ENCODE peak calls at places on chromosomes 11 and 22, in six cellular contexts. K, Y, H, X, M and U are unnamed samples.

GRCh38 chr11:70788247-70789022 is 390.1 kb downstream of the CTTN start:
- DNase-seq in Y (no peak), H (peak; percentile 39), X (peak; percentile 86), K (no peak), M (no peak), U (peak; percentile 86)

GRCh38 chr11:26021026-26021425 is 310.9 kb upstream of the ANO3 start:
- DNase-seq in X (no peak), Y (no peak), H (no peak), M (no peak), K (no peak), U (no peak)

GRCh38 chr11:12086271-12087074 is 23.9 kb upstream of the MICAL2 start:
- DNase-seq in X (peak; percentile 98), H (peak; percentile 96), M (peak; percentile 77), Y (no peak), K (no peak), U (peak; percentile 47)

GRCh38 chr11:66361502-66361941 is 10.0 kb downstream of the SLC29A2 start:
- DNase-seq in H (no peak), Y (no peak), X (no peak), M (peak; percentile 5), K (no peak), U (no peak)

GRCh38 chr11:14967581-14968214 is 4.5 kb downstream of the CALCA start:
- DNase-seq in X (no peak), M (no peak), K (no peak), Y (no peak), H (no peak), U (no peak)

GRCh38 chr22:30226192-30226832 is 20.2 kb downstream of the LIF start:
- DNase-seq in M (no peak), K (no peak), Y (no peak), H (no peak), X (no peak), U (no peak)

GRCh38 chr11:1569251-1569780 is 2.8 kb downstream of the DUSP8 start:
- DNase-seq in H (no peak), Y (no peak), K (no peak), X (no peak), M (peak; percentile 31), U (no peak)

GRCh38 chr22:29209624-29209929 is 3.9 kb downstream of the EMID1 start:
- DNase-seq in H (no peak), M (no peak), K (no peak), Y (no peak), X (no peak), U (peak; percentile 4)

GRCh38 chr11:72069787-72070251 is 10.5 kb downstream of the NUMA1 start:
- DNase-seq in X (peak; percentile 92), K (no peak), H (peak; percentile 75), Y (peak; percentile 82), M (peak; percentile 81), U (no peak)

GRCh38 chr11:9506489-9507343 is 45.9 kb downstream of the ZNF143 start:
- DNase-seq in H (peak; percentile 52), K (peak; percentile 57), Y (peak; percentile 76), X (peak; percentile 82), M (peak; percentile 92), U (no peak)

GRCh38 chr11:118001494-118001971 is 15.3 kb downstream of the IL10RA start:
- DNase-seq in K (no peak), M (no peak), Y (no peak), X (no peak), H (no peak), U (no peak)

GRCh38 chr22:37163618-37164534 is 14.2 kb upstream of the IL2RB start:
- DNase-seq in Y (no peak), K (no peak), X (no peak), M (no peak), H (no peak), U (no peak)

GRCh38 chr11:26344647-26345046 is 12.7 kb downstream of the ANO3 start:
- DNase-seq in Y (no peak), X (peak; percentile 68), K (no peak), M (no peak), H (no peak), U (no peak)

GRCh38 chr11:61589961-61590360 is 9.1 kb upstream of the SYT7 start:
- DNase-seq in X (no peak), Y (peak; percentile 88), M (no peak), H (no peak), K (no peak), U (no peak)

GRCh38 chr22:48450188-48450825 is 1377.4 kb downstream of the BRD1 start:
- DNase-seq in M (no peak), K (no peak), Y (no peak), H (no peak), X (no peak), U (no peak)

GRCh38 chr11:28628412-28628811 is 520.2 kb downstream of the METTL15 start:
- DNase-seq in K (no peak), Y (no peak), X (no peak), H (no peak), M (no peak), U (no peak)

GRCh38 chr22:31945971-31946680 is 1.8 kb downstream of the YWHAH start:
- DNase-seq in Y (no peak), K (no peak), M (peak; percentile 38), X (no peak), H (no peak), U (no peak)

GRCh38 chr11:132037961-132038360 is 667.5 kb downstream of the NTM start:
- DNase-seq in K (no peak), H (no peak), Y (no peak), M (no peak), X (no peak), U (no peak)

GRCh38 chr11:128488471-128488870 is 98.9 kb downstream of the ETS1 start:
- DNase-seq in Y (no peak), H (peak; percentile 94), K (no peak), X (peak; percentile 99), M (no peak), U (no peak)

GRCh38 chr22:47369020-47369419 is 606.6 kb downstream of the TBC1D22A start:
- DNase-seq in Y (no peak), X (no peak), K (no peak), H (no peak), M (no peak), U (no peak)

GRCh38 chr22:39315389-39315788 is 4.0 kb downstream of the RPL3 start:
- DNase-seq in M (no peak), X (no peak), H (no peak), K (no peak), Y (no peak), U (no peak)

GRCh38 chr11:116732740-116733385 is 39.9 kb downstream of the BUD13 start:
- DNase-seq in X (peak; percentile 71), M (peak; percentile 84), Y (peak; percentile 82), H (peak; percentile 30), K (peak; percentile 43), U (peak; percentile 86)

GRCh38 chr11:44379141-44380008 is 69.4 kb upstream of the ALX4 start:
- DNase-seq in M (no peak), X (no peak), K (no peak), H (no peak), Y (no peak), U (no peak)

GRCh38 chr11:59510917-59511589 is at the start of gene OR4D9:
- DNase-seq in X (no peak), M (no peak), K (no peak), Y (no peak), H (no peak), U (no peak)

GRCh38 chr11:8717876-8718753 is 35.5 kb downstream of the RPL27A start:
- DNase-seq in K (no peak), Y (no peak), M (peak; percentile 72), H (no peak), X (peak; percentile 88), U (no peak)

GRCh38 chr22:48702573-48703264 is 1125.0 kb downstream of the BRD1 start:
- DNase-seq in K (no peak), H (no peak), M (peak; percentile 48), X (no peak), Y (no peak), U (no peak)

GRCh38 chr22:39182478-39183030 is 30.1 kb upstream of the CBX7 start:
- DNase-seq in Y (no peak), H (no peak), X (no peak), K (no peak), M (no peak), U (no peak)

GRCh38 chr11:118911113-118911879 is 14.4 kb downstream of the BCL9L start:
- DNase-seq in M (peak; percentile 88), H (no peak), K (no peak), X (peak; percentile 46), Y (peak; percentile 83), U (no peak)

GRCh38 chr22:30286813-30287625 is 2.3 kb downstream of the CASTOR1 start:
- DNase-seq in X (peak; percentile 45), M (peak; percentile 74), K (peak; percentile 81), Y (peak; percentile 59), H (no peak), U (peak; percentile 73)

GRCh38 chr11:40647290-40647689 is 812.2 kb downstream of the LRRC4C start:
- DNase-seq in Y (no peak), M (no peak), H (no peak), K (no peak), X (no peak), U (no peak)

GRCh38 chr11:108224366-108224765 is 1.5 kb downstream of the ATM start:
- DNase-seq in H (no peak), K (no peak), X (no peak), M (no peak), Y (no peak), U (no peak)